ENCODE peak calls at places on chromosomes 1 and 21, in eight cellular contexts. Q is cardiac muscle cell, X is sigmoid colon, J is aorta, Z is testis, L is heart right ventricle, C is colonic mucosa, P is Peyer's patch. N is an unnamed sample.
A peak's percentile ranks its signal among the peaks of the same experiment; 100 is the strongest.

GRCh38 chr1:230268371-230269170 is 157.6 kb downstream of the PGBD5 start:
- DNase-seq in Q (peak; percentile 81), X (no peak), J (peak; percentile 68), Z (peak; percentile 58), L (peak; percentile 57), C (peak; percentile 73), P (no peak), N (peak; percentile 37)

GRCh38 chr1:225511828-225512381 is 84.1 kb upstream of the LBR start:
- DNase-seq in Q (no peak), X (no peak), J (no peak), Z (no peak), L (no peak), C (no peak), P (no peak), N (no peak)

GRCh38 chr21:18449586-18449985 is 46.0 kb upstream of the TMPRSS15 start:
- DNase-seq in Q (no peak), X (no peak), J (no peak), Z (no peak), L (no peak), C (no peak), P (no peak), N (no peak)

GRCh38 chr1:181086926-181087325 is 1.6 kb upstream of the IER5 start:
- DNase-seq in Q (no peak), X (no peak), J (no peak), Z (no peak), L (no peak), C (no peak), P (no peak), N (no peak)

GRCh38 chr1:24957808-24958752 is 28.0 kb upstream of the RUNX3 start:
- DNase-seq in Q (no peak), X (peak; percentile 55), J (peak; percentile 68), Z (no peak), L (no peak), C (no peak), P (no peak), N (no peak)

GRCh38 chr21:45942755-45943629 is 38.6 kb upstream of the COL6A1 start:
- DNase-seq in Q (no peak), X (no peak), J (peak; percentile 73), Z (no peak), L (no peak), C (no peak), P (no peak), N (no peak)

GRCh38 chr1:119713538-119714456 is 2.1 kb downstream of the PHGDH start:
- DNase-seq in Q (peak; percentile 51), X (no peak), J (no peak), Z (peak; percentile 52), L (no peak), C (no peak), P (no peak), N (no peak)

GRCh38 chr1:14118691-14119485 is 418.9 kb downstream of the PRDM2 start:
- DNase-seq in Q (no peak), X (no peak), J (no peak), Z (no peak), L (no peak), C (no peak), P (no peak), N (no peak)

GRCh38 chr21:22235866-22236590 is 1237.8 kb downstream of the NCAM2 start:
- DNase-seq in Q (no peak), X (no peak), J (no peak), Z (no peak), L (no peak), C (no peak), P (no peak), N (no peak)

GRCh38 chr1:115329965-115330364 is 8.1 kb downstream of the NGF start:
- DNase-seq in Q (no peak), X (no peak), J (no peak), Z (peak; percentile 64), L (no peak), C (no peak), P (no peak), N (peak; percentile 46)

GRCh38 chr1:226653311-226653921 is 85.7 kb downstream of the ITPKB start:
- DNase-seq in Q (no peak), X (no peak), J (peak; percentile 64), Z (no peak), L (no peak), C (no peak), P (peak; percentile 89), N (no peak)

GRCh38 chr1:8059161-8059622 is 33.1 kb upstream of the ERRFI1 start:
- DNase-seq in Q (no peak), X (no peak), J (no peak), Z (no peak), L (no peak), C (no peak), P (no peak), N (no peak)
- H3K27ac ChIP-seq in Q (no peak overlapping the region), X (peak overlapping the region; percentile 31), J (peak overlapping the region; percentile 98), Z (no peak overlapping the region), L (no peak overlapping the region), C (no peak overlapping the region), P (no peak overlapping the region), N (no peak overlapping the region)

GRCh38 chr21:37098756-37099155 is 25.7 kb downstream of the TTC3 start:
- DNase-seq in Q (no peak), X (no peak), J (no peak), Z (no peak), L (no peak), C (no peak), P (no peak), N (no peak)
- H3K36me3 ChIP-seq in Q (peaks cover 32% of the 10 kb centered on the region), X (no peaks in the 10 kb centered on the region), J (peaks cover 10% of the 10 kb centered on the region), Z (no peaks in the 10 kb centered on the region), L (no peaks in the 10 kb centered on the region), C (peaks cover 6% of the 10 kb centered on the region), P (peaks cover 36% of the 10 kb centered on the region), N (no peaks in the 10 kb centered on the region)

GRCh38 chr1:212106286-212106792 is 70.8 kb downstream of the DTL start:
- DNase-seq in Q (no peak), X (no peak), J (no peak), Z (no peak), L (no peak), C (no peak), P (no peak), N (no peak)

GRCh38 chr1:212108187-212108586 is 72.6 kb downstream of the DTL start:
- DNase-seq in Q (no peak), X (no peak), J (no peak), Z (no peak), L (no peak), C (no peak), P (no peak), N (no peak)

GRCh38 chr1:212101735-212102134 is 66.2 kb downstream of the DTL start:
- DNase-seq in Q (no peak), X (no peak), J (no peak), Z (no peak), L (no peak), C (no peak), P (no peak), N (no peak)

GRCh38 chr1:212107481-212107880 is 71.9 kb downstream of the DTL start:
- DNase-seq in Q (no peak), X (no peak), J (no peak), Z (no peak), L (peak; percentile 32), C (no peak), P (no peak), N (no peak)

GRCh38 chr1:212104586-212105282 is 69.2 kb downstream of the DTL start:
- DNase-seq in Q (no peak), X (no peak), J (no peak), Z (no peak), L (no peak), C (no peak), P (no peak), N (no peak)
- H3K27ac ChIP-seq in Q (no peak overlapping the region), X (no peak overlapping the region), J (no peak overlapping the region), Z (no peak overlapping the region), L (no peak overlapping the region), C (peak overlapping the region; percentile 40), P (peak overlapping the region; percentile 56), N (no peak overlapping the region)

GRCh38 chr1:193141804-193142203 is 20.0 kb downstream of the CDC73 start:
- DNase-seq in Q (no peak), X (no peak), J (no peak), Z (no peak), L (no peak), C (no peak), P (no peak), N (no peak)

GRCh38 chr1:193144361-193144938 is 22.6 kb downstream of the CDC73 start:
- DNase-seq in Q (no peak), X (no peak), J (no peak), Z (no peak), L (no peak), C (no peak), P (no peak), N (no peak)

GRCh38 chr1:193142409-193142808 is 20.6 kb downstream of the CDC73 start:
- DNase-seq in Q (no peak), X (no peak), J (no peak), Z (no peak), L (no peak), C (no peak), P (no peak), N (no peak)

GRCh38 chr1:193143285-193143684 is 21.5 kb downstream of the CDC73 start:
- DNase-seq in Q (peak; percentile 26), X (no peak), J (no peak), Z (no peak), L (no peak), C (no peak), P (no peak), N (no peak)

DNA sequence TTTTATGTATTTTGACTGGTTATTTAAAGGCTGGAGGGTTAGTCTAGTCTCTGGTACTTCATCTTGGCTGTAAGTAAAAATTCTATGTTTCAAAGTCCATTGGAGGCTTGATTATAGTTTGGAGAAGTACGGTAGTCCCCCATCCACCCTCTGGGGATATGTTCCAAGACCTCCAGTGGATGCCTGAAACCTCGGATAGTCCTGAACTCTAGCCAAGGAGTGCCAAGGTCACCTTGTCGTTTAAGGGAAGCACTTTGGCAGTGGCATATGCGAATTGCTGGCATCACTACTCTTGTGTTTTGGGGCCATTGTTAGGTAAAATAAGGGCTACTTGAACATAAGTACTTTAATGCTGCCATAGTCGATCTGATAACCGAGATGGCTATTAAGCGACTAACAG is 18.4 kb downstream of the CDC73 start:
- DNase-seq in Q (no peak), X (no peak), J (no peak), Z (no peak), L (no peak), C (no peak), P (no peak), N (no peak)
- H3K36me3 ChIP-seq in Q (peaks cover 60% of the 10 kb centered on the region), X (peaks cover 6% of the 10 kb centered on the region), J (no peaks in the 10 kb centered on the region), Z (no peaks in the 10 kb centered on the region), L (no peaks in the 10 kb centered on the region), C (peaks cover 7% of the 10 kb centered on the region), P (peaks cover 56% of the 10 kb centered on the region), N (no peaks in the 10 kb centered on the region)

GRCh38 chr1:228084797-228085196 is 2.3 kb downstream of the ARF1 start:
- DNase-seq in Q (peak; percentile 39), X (no peak), J (no peak), Z (no peak), L (no peak), C (no peak), P (no peak), N (no peak)
- H3K27ac ChIP-seq in Q (peak overlapping the region; percentile 99), X (peak overlapping the region; percentile 99), J (no peak overlapping the region), Z (no peak overlapping the region), L (peak overlapping the region; percentile 98), C (peak overlapping the region; percentile 50), P (peak overlapping the region; percentile 98), N (no peak overlapping the region)

DNA sequence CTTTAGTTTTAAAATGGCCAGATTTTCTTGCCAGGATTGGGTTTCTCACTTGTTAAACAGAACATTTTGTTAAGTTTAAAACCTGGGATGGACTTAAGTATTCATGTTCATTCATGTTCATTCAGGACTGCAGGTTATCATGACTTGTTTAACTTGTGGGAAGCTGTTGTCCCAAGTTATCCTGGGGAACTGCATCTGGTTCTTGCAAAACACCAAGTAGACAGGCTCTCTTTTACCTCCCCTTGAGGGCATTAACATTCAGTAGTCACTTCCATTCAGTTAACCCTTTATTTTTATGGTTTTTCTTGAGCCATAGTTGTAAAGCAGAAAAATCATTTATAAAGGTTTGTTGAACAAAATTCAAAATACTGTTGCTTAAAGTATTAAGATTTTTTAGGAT is 8.1 kb downstream of the SOD1 start:
- DNase-seq in Q (no peak), X (no peak), J (no peak), Z (no peak), L (no peak), C (no peak), P (no peak), N (no peak)
- H3K36me3 ChIP-seq in Q (peaks cover 25% of the 10 kb centered on the region), X (peaks cover 30% of the 10 kb centered on the region), J (peaks cover 6% of the 10 kb centered on the region), Z (no peaks in the 10 kb centered on the region), L (peaks cover 3% of the 10 kb centered on the region), C (peaks cover 9% of the 10 kb centered on the region), P (peaks cover 64% of the 10 kb centered on the region), N (no peaks in the 10 kb centered on the region)

N was measured in ovary.